ENCODE peak calls at places on chromosomes 7 and 10, in five cellular contexts. L, E, B, H and J are unnamed samples.

GRCh38 chr7:98420966-98421612 is 20.2 kb upstream of the BAIAP2L1 start:
- DNase-seq in H (peak; percentile 96), E (peak; percentile 87), L (no peak), B (peak; percentile 88), J (peak; percentile 48)

GRCh38 chr10:14063531-14064317 is 267.0 kb downstream of the FRMD4A start:
- DNase-seq in L (peak; percentile 87), B (no peak), E (no peak), H (peak; percentile 48), J (peak; percentile 72)

GRCh38 chr7:46854958-46855473 is 726.9 kb downstream of the TNS3 start:
- DNase-seq in H (peak; percentile 66), B (no peak), E (no peak), L (peak; percentile 75), J (peak; percentile 86)

GRCh38 chr10:73887038-73888015 is 13.0 kb upstream of the CAMK2G start:
- DNase-seq in L (peak; percentile 86), E (peak; percentile 59), B (no peak), H (peak; percentile 46), J (peak; percentile 98)

GRCh38 chr10:105691811-105692210 is 1050.7 kb downstream of the SORCS3 start:
- DNase-seq in E (peak; percentile 15), L (no peak), H (no peak), B (peak; percentile 79), J (no peak)

GRCh38 chr10:94349327-94349726 is 13.4 kb downstream of the NOC3L start:
- DNase-seq in H (no peak), E (no peak), L (no peak), B (no peak), J (peak; percentile 40)

GRCh38 chr10:7756360-7756992 is 31.3 kb downstream of the KIN start:
- DNase-seq in B (peak; percentile 39), H (peak; percentile 49), E (no peak), L (peak; percentile 8), J (peak; percentile 48)

GRCh38 chr10:118255355-118255754 is 86.8 kb downstream of the FAM204A start:
- DNase-seq in E (no peak), B (no peak), H (no peak), L (no peak), J (no peak)

GRCh38 chr7:115962340-115962739 is 68.2 kb downstream of the TFEC start:
- DNase-seq in E (no peak), L (no peak), B (no peak), H (no peak), J (no peak)

GRCh38 chr7:100022621-100023020 is 7.2 kb downstream of the ZKSCAN1 start:
- DNase-seq in L (no peak), B (no peak), H (peak; percentile 78), E (no peak), J (no peak)

GRCh38 chr10:104297697-104298660 is 29.0 kb downstream of the GSTO2 start:
- DNase-seq in L (peak; percentile 89), E (no peak), B (peak; percentile 69), H (peak; percentile 77), J (peak; percentile 46)

GRCh38 chr10:76251773-76252617 is 820.6 kb downstream of the LRMDA start:
- DNase-seq in B (no peak), H (peak; percentile 4), L (peak; percentile 93), E (no peak), J (peak; percentile 86)

GRCh38 chr7:70630647-70631457 is 501.1 kb upstream of the GALNT17 start:
- DNase-seq in L (peak; percentile 66), H (no peak), B (peak; percentile 34), E (no peak), J (peak; percentile 70)

GRCh38 chr7:130721486-130722277 is 12.3 kb downstream of the KLF14 start:
- DNase-seq in L (peak; percentile 69), B (peak; percentile 86), H (peak; percentile 90), E (peak; percentile 80), J (peak; percentile 84)

GRCh38 chr10:48625013-48625412 is 20.1 kb upstream of the ARHGAP22 start:
- DNase-seq in E (no peak), L (peak; percentile 75), H (no peak), B (no peak), J (peak; percentile 72)

GRCh38 chr10:73857446-73857845 is 16.9 kb downstream of the CAMK2G start:
- DNase-seq in L (no peak), E (no peak), H (no peak), B (no peak), J (no peak)

GRCh38 chr10:77104459-77104980 is 533.1 kb downstream of the KCNMA1 start:
- DNase-seq in E (no peak), L (peak; percentile 97), H (no peak), B (no peak), J (peak; percentile 69)

GRCh38 chr7:13188236-13188635 is 500.8 kb downstream of the ARL4A start:
- DNase-seq in L (no peak), H (no peak), B (no peak), E (no peak), J (no peak)

GRCh38 chr10:490891-491571 is 198.4 kb downstream of the DIP2C start:
- DNase-seq in H (peak; percentile 30), E (peak; percentile 53), L (peak; percentile 60), B (no peak), J (peak; percentile 89)

GRCh38 chr10:107264742-107265141 is 100.2 kb upstream of the SORCS1 start:
- DNase-seq in E (peak; percentile 2), B (peak; percentile 77), L (no peak), H (no peak), J (no peak)

GRCh38 chr7:30027915-30028748 is at the start of gene PLEKHA8:
- DNase-seq in B (peak; percentile 93), L (peak; percentile 79), H (peak; percentile 97), E (peak; percentile 97), J (peak; percentile 85)

GRCh38 chr7:27172823-27173411 is 1.2 kb downstream of the HOXA10 start:
- DNase-seq in L (no peak), E (peak; percentile 66), H (peak; percentile 39), B (peak; percentile 60), J (peak; percentile 82)

GRCh38 chr10:123666318-123667291 is at the start of gene GPR26:
- DNase-seq in B (peak; percentile 80), H (no peak), E (peak; percentile 69), L (no peak), J (peak; percentile 57)

DNA sequence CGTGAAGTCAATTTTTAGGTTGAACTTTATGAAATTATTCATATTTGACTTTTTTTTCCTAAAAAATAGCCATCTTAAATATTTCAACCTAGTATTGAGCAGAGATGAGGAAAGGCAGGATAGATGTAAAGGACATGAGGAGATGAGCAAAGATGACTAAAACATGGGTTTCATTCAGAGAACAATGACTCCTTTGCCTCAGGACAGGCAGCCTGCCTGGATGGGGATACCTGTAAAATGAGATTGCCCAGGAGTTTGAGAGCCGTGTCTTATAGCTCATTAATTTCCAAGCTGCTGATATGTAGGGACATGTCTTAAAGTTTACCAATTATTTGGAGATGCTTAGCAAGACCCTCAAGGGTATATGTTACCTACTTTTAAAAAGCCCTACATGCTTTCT is 243.8 kb upstream of the MDFIC start:
- DNase-seq in H (no peak), B (no peak), L (no peak), E (no peak), J (no peak)
- H3K4me2 ChIP-seq in H (no peak overlapping the region), B (no peak overlapping the region), L (no peak overlapping the region), E (no peak overlapping the region), J (no peak overlapping the region)

GRCh38 chr7:66355762-66356161 is 150.6 kb downstream of the TPST1 start:
- DNase-seq in E (no peak), B (no peak), H (peak; percentile 69), L (no peak), J (peak; percentile 23)
- H3K9ac ChIP-seq in E (no peak overlapping the region), B (no peak overlapping the region), H (no peak overlapping the region), L (no peak overlapping the region), J (no peak overlapping the region)

GRCh38 chr10:24363070-24363469 is 154.1 kb downstream of the KIAA1217 start:
- DNase-seq in L (peak; percentile 57), H (no peak), E (no peak), B (no peak), J (peak; percentile 58)

GRCh38 chr10:24370877-24371276 is 161.9 kb downstream of the KIAA1217 start:
- DNase-seq in H (no peak), L (no peak), E (no peak), B (no peak), J (peak; percentile 16)

DNA sequence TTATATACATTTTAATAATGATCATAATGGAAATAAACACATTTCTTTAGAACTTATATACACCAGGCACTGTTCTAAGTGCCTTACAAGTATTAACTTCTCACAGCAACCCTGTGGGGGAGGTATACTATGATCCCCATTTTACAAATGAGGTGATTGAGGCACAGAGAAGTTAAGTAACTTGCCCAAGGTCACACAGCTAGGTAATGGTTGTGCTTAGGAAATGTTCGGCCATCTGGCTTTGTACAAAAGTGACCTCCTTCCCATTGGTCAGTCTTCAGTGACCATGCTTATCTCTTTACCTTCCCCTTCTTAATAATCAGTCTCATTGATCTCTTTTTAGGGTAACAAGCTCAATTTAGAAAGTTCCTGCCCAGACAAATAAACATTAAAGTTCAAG is 158.8 kb downstream of the KIAA1217 start:
- DNase-seq in B (no peak), E (no peak), L (no peak), H (no peak), J (no peak)
- H3K4me1 ChIP-seq in B (no peaks in the 10 kb centered on the region), E (no peaks in the 10 kb centered on the region), L (no peaks in the 10 kb centered on the region), H (no peaks in the 10 kb centered on the region), J (peaks cover 6% of the 10 kb centered on the region)

GRCh38 chr7:154581251-154581890 is 421.6 kb downstream of the PAXIP1 start:
- DNase-seq in H (no peak), B (no peak), L (no peak), E (no peak), J (no peak)
- H3K4me2 ChIP-seq in H (no peak overlapping the region), B (no peak overlapping the region), L (no peak overlapping the region), E (no peak overlapping the region), J (no peak overlapping the region)

GRCh38 chr7:55553087-55553345 is 19.3 kb downstream of the VOPP1 start:
- DNase-seq in H (no peak), B (no peak), L (no peak), E (no peak), J (no peak)
- H3K9ac ChIP-seq in H (no peak overlapping the region), B (no peak overlapping the region), L (no peak overlapping the region), E (no peak overlapping the region), J (peak overlapping the region; percentile 41)

GRCh38 chr7:75735059-75735458 is 3.7 kb downstream of the HIP1 start:
- DNase-seq in B (no peak), H (peak; percentile 94), E (no peak), L (no peak), J (peak; percentile 15)
- H3K4me1 ChIP-seq in B (peaks cover 3% of the 10 kb centered on the region), H (peaks cover 5% of the 10 kb centered on the region), E (peaks cover 5% of the 10 kb centered on the region), L (peaks cover 16% of the 10 kb centered on the region), J (peaks cover 28% of the 10 kb centered on the region)

DNA sequence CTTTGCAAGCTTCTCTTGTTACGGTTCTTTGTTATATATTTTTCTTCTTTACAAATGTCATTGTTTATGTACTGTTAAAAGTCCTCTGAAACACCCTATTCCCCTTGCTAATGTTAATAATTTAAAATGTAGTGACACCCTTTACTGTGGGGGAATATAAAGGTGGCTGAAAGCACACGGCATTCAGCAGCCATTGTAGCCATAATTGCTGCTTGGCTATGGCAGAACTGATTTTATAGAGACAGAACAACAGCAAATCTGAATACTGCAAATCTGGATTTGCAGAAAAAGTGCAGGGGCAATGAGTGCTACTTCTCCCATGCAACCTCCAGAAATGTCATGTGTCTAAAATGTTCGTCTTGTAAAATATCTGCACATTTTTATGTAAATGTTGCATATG is 3.7 kb upstream of the WASL start:
- DNase-seq in L (no peak), H (no peak), B (no peak), E (no peak), J (no peak)
- H3K4me2 ChIP-seq in L (no peak overlapping the region), H (no peak overlapping the region), B (no peak overlapping the region), E (no peak overlapping the region), J (no peak overlapping the region)